ENCODE peak calls at places on chromosomes 3 and 15, in five cellular contexts. H is GM12865; U is islet precursor cell; F is activated T-helper 9 cell treated with anti-CD3 and anti-CD28 coated beads, Interleukin-2, amount 50 U/mL, for 16 hours; D is OCI-LY7. A is an unnamed sample.

GRCh38 chr3:151312972-151313371 is 3.6 kb downstream of the GPR87 start:
- DNase-seq in H (no peak), U (no peak), F (no peak), D (no peak), A (peak; percentile 6)

GRCh38 chr3:8746780-8747345 is 13.3 kb downstream of the CAV3 start:
- DNase-seq in H (no peak), U (no peak), F (no peak), D (no peak), A (no peak)

GRCh38 chr15:62870216-62870615 is 172.3 kb upstream of the TPM1 start:
- DNase-seq in H (no peak), U (no peak), F (no peak), D (no peak), A (no peak)

GRCh38 chr15:89818287-89818686 is 3.6 kb upstream of the ANPEP start:
- DNase-seq in H (no peak), U (no peak), F (no peak), D (no peak), A (no peak)

GRCh38 chr15:62903437-62903836 is 139.1 kb upstream of the TPM1 start:
- DNase-seq in H (no peak), U (peak; percentile 82), F (no peak), D (no peak), A (no peak)

GRCh38 chr3:70108072-70108471 is 108.5 kb downstream of the SAMMSON start:
- DNase-seq in H (peak; percentile 52), U (peak; percentile 64), F (no peak), D (peak; percentile 10), A (peak; percentile 0)

GRCh38 chr3:171293142-171293782 is 166.9 kb downstream of the TNIK start:
- DNase-seq in H (peak; percentile 55), U (no peak), F (no peak), D (no peak), A (no peak)

GRCh38 chr3:193011956-193012355 is 94.3 kb upstream of the MB21D2 start:
- DNase-seq in H (no peak), U (no peak), F (no peak), D (no peak), A (no peak)

GRCh38 chr3:56629044-56629443 is 54.0 kb downstream of the TASOR start:
- DNase-seq in H (no peak), U (no peak), F (no peak), D (no peak), A (no peak)

GRCh38 chr3:197590313-197590962 is 34.7 kb upstream of the BDH1 start:
- DNase-seq in H (no peak), U (no peak), F (no peak), D (no peak), A (peak; percentile 25)

GRCh38 chr3:50170689-50171088 is 15.6 kb downstream of the SEMA3F start:
- DNase-seq in H (no peak), U (no peak), F (no peak), D (no peak), A (no peak)

GRCh38 chr15:25136119-25136518 is 181.3 kb downstream of the SNRPN start:
- DNase-seq in H (no peak), U (no peak), F (no peak), D (peak; percentile 41), A (peak; percentile 47)

GRCh38 chr3:129013491-129013891 is 12.4 kb downstream of the EFCC1 start:
- DNase-seq in H (no peak), U (no peak), F (no peak), D (no peak), A (no peak)

GRCh38 chr3:175338775-175339535 is 479.8 kb downstream of the NAALADL2 start:
- DNase-seq in H (peak; percentile 31), U (peak; percentile 79), F (no peak), D (no peak), A (peak; percentile 61)

GRCh38 chr15:52011711-52012144 is 7.3 kb upstream of the MAPK6 start:
- DNase-seq in H (peak; percentile 25), U (no peak), F (no peak), D (no peak), A (peak; percentile 92)

GRCh38 chr3:101849714-101850326 is 506 bp downstream of the NFKBIZ start:
- DNase-seq in H (peak; percentile 66), U (no peak), F (peak; percentile 50), D (peak; percentile 81), A (peak; percentile 60)

GRCh38 chr15:33322091-33322490 is 11.3 kb downstream of the RYR3 start:
- DNase-seq in H (no peak), U (no peak), F (no peak), D (no peak), A (no peak)

GRCh38 chr3:27454914-27455313 is 29.3 kb downstream of the SLC4A7 start:
- DNase-seq in H (peak; percentile 50), U (no peak), F (no peak), D (no peak), A (no peak)

GRCh38 chr3:57030711-57031110 is 29.8 kb upstream of the SPATA12 start:
- DNase-seq in H (no peak), U (no peak), F (no peak), D (peak; percentile 63), A (peak; percentile 40)